ENCODE peak calls at places on chromosome 20, in seven cellular contexts. One of them, this sample, is unnamed.

GRCh38 chr20:51565741-51566140 is 23.2 kb upstream of the NFATC2 start:
- DNase-seq in GM12892: no peak
- DNase-seq in adrenal gland: peak
- DNase-seq in COR-L47: no peak
- DNase-seq in foreskin keratinocyte: no peak
- DNase-seq in A549: no peak
- DNase-seq in germinal center: no peak
- DNase-seq in this sample: no peak

GRCh38 chr20:34978092-34978744 is 22.6 kb downstream of the MYH7B start:
- DNase-seq in GM12892: no peak
- DNase-seq in adrenal gland: no peak
- DNase-seq in COR-L47: no peak
- DNase-seq in foreskin keratinocyte: no peak
- DNase-seq in A549: no peak
- DNase-seq in germinal center: no peak
- DNase-seq in this sample: no peak

GRCh38 chr20:38460040-38460623 is 12.5 kb upstream of the RALGAPB start:
- DNase-seq in GM12892: no peak
- DNase-seq in adrenal gland: peak
- DNase-seq in COR-L47: peak
- DNase-seq in foreskin keratinocyte: peak
- DNase-seq in A549: peak
- DNase-seq in germinal center: no peak
- DNase-seq in this sample: no peak

GRCh38 chr20:61980647-61981583 is 84.8 kb downstream of the TAF4 start:
- DNase-seq in GM12892: no peak
- DNase-seq in adrenal gland: peak
- DNase-seq in COR-L47: no peak
- DNase-seq in foreskin keratinocyte: no peak
- DNase-seq in A549: peak
- DNase-seq in germinal center: no peak
- DNase-seq in this sample: no peak

GRCh38 chr20:37615507-37616425 is 78.1 kb upstream of the CTNNBL1 start:
- DNase-seq in GM12892: no peak
- DNase-seq in adrenal gland: no peak
- DNase-seq in COR-L47: peak
- DNase-seq in foreskin keratinocyte: peak
- DNase-seq in A549: peak
- DNase-seq in germinal center: peak
- DNase-seq in this sample: no peak

GRCh38 chr20:19874328-19874727 is 116.3 kb downstream of the RIN2 start:
- DNase-seq in GM12892: no peak
- DNase-seq in adrenal gland: no peak
- DNase-seq in COR-L47: no peak
- DNase-seq in foreskin keratinocyte: no peak
- DNase-seq in A549: no peak
- DNase-seq in germinal center: no peak
- DNase-seq in this sample: no peak

GRCh38 chr20:56091635-56092180 is 86.4 kb upstream of the CBLN4 start:
- DNase-seq in GM12892: no peak
- DNase-seq in adrenal gland: no peak
- DNase-seq in COR-L47: no peak
- DNase-seq in foreskin keratinocyte: no peak
- DNase-seq in A549: no peak
- DNase-seq in germinal center: no peak
- DNase-seq in this sample: no peak

GRCh38 chr20:37090357-37090871 is 5.4 kb downstream of the RBL1 start:
- DNase-seq in GM12892: no peak
- DNase-seq in adrenal gland: no peak
- DNase-seq in COR-L47: no peak
- DNase-seq in foreskin keratinocyte: no peak
- DNase-seq in A549: no peak
- DNase-seq in germinal center: no peak
- DNase-seq in this sample: no peak

GRCh38 chr20:24379116-24379927 is 90.1 kb upstream of the SYNDIG1 start:
- DNase-seq in GM12892: no peak
- DNase-seq in adrenal gland: peak
- DNase-seq in COR-L47: no peak
- DNase-seq in foreskin keratinocyte: peak
- DNase-seq in A549: peak
- DNase-seq in germinal center: no peak
- DNase-seq in this sample: no peak

GRCh38 chr20:36969478-36970186 is 18.1 kb upstream of the SAMHD1 start:
- DNase-seq in GM12892: no peak
- DNase-seq in adrenal gland: no peak
- DNase-seq in COR-L47: no peak
- DNase-seq in foreskin keratinocyte: no peak
- DNase-seq in A549: no peak
- DNase-seq in germinal center: no peak
- DNase-seq in this sample: no peak

GRCh38 chr20:31822421-31823330 is 3.5 kb downstream of the MYLK2 start:
- DNase-seq in GM12892: peak
- DNase-seq in adrenal gland: peak
- DNase-seq in COR-L47: peak
- DNase-seq in foreskin keratinocyte: no peak
- DNase-seq in A549: peak
- DNase-seq in germinal center: peak
- DNase-seq in this sample: peak

GRCh38 chr20:23515250-23515939 is 24.5 kb downstream of the CST8 start:
- DNase-seq in GM12892: no peak
- DNase-seq in adrenal gland: no peak
- DNase-seq in COR-L47: no peak
- DNase-seq in foreskin keratinocyte: peak
- DNase-seq in A549: no peak
- DNase-seq in germinal center: no peak
- DNase-seq in this sample: no peak

GRCh38 chr20:17787816-17788215 is 88.0 kb downstream of the BANF2 start:
- DNase-seq in GM12892: no peak
- DNase-seq in adrenal gland: no peak
- DNase-seq in COR-L47: no peak
- DNase-seq in foreskin keratinocyte: no peak
- DNase-seq in A549: no peak
- DNase-seq in germinal center: no peak
- DNase-seq in this sample: no peak

GRCh38 chr20:10595985-10596384 is 77.8 kb downstream of the JAG1 start:
- DNase-seq in GM12892: no peak
- DNase-seq in adrenal gland: no peak
- DNase-seq in COR-L47: no peak
- DNase-seq in foreskin keratinocyte: no peak
- DNase-seq in A549: no peak
- DNase-seq in germinal center: no peak
- DNase-seq in this sample: no peak

GRCh38 chr20:59356662-59357061 is 56.3 kb downstream of the EDN3 start:
- DNase-seq in GM12892: no peak
- DNase-seq in adrenal gland: no peak
- DNase-seq in COR-L47: no peak
- DNase-seq in foreskin keratinocyte: no peak
- DNase-seq in A549: no peak
- DNase-seq in germinal center: no peak
- DNase-seq in this sample: no peak

GRCh38 chr20:20668639-20669038 is 43.8 kb downstream of the RALGAPA2 start:
- DNase-seq in GM12892: peak
- DNase-seq in adrenal gland: no peak
- DNase-seq in COR-L47: no peak
- DNase-seq in foreskin keratinocyte: no peak
- DNase-seq in A549: no peak
- DNase-seq in germinal center: peak
- DNase-seq in this sample: peak

GRCh38 chr20:50982372-50982771 is 23.8 kb downstream of the MOCS3 start:
- DNase-seq in GM12892: no peak
- DNase-seq in adrenal gland: no peak
- DNase-seq in COR-L47: peak
- DNase-seq in foreskin keratinocyte: peak
- DNase-seq in A549: peak
- DNase-seq in germinal center: no peak
- DNase-seq in this sample: no peak

GRCh38 chr20:62252342-62252966 is 14.1 kb downstream of the OSBPL2 start:
- DNase-seq in GM12892: no peak
- DNase-seq in adrenal gland: no peak
- DNase-seq in COR-L47: no peak
- DNase-seq in foreskin keratinocyte: no peak
- DNase-seq in A549: no peak
- DNase-seq in germinal center: no peak
- DNase-seq in this sample: no peak

GRCh38 chr20:50597406-50597969 is 87.3 kb downstream of the PTPN1 start:
- DNase-seq in GM12892: no peak
- DNase-seq in adrenal gland: no peak
- DNase-seq in COR-L47: no peak
- DNase-seq in foreskin keratinocyte: no peak
- DNase-seq in A549: no peak
- DNase-seq in germinal center: no peak
- DNase-seq in this sample: no peak

GRCh38 chr20:24477831-24478547 is 8.6 kb downstream of the SYNDIG1 start:
- DNase-seq in GM12892: no peak
- DNase-seq in adrenal gland: no peak
- DNase-seq in COR-L47: no peak
- DNase-seq in foreskin keratinocyte: no peak
- DNase-seq in A549: no peak
- DNase-seq in germinal center: no peak
- DNase-seq in this sample: no peak

GRCh38 chr20:54499111-54499510 is 23.7 kb downstream of the DOK5 start:
- DNase-seq in GM12892: no peak
- DNase-seq in adrenal gland: no peak
- DNase-seq in COR-L47: no peak
- DNase-seq in foreskin keratinocyte: no peak
- DNase-seq in A549: no peak
- DNase-seq in germinal center: no peak
- DNase-seq in this sample: no peak

GRCh38 chr20:44204156-44204831 is 6.3 kb downstream of the OSER1 start:
- DNase-seq in GM12892: no peak
- DNase-seq in adrenal gland: no peak
- DNase-seq in COR-L47: no peak
- DNase-seq in foreskin keratinocyte: peak
- DNase-seq in A549: peak
- DNase-seq in germinal center: no peak
- DNase-seq in this sample: no peak

GRCh38 chr20:50464026-50464724 is 46.0 kb upstream of the PTPN1 start:
- DNase-seq in GM12892: peak
- DNase-seq in adrenal gland: peak
- DNase-seq in COR-L47: peak
- DNase-seq in foreskin keratinocyte: no peak
- DNase-seq in A549: peak
- DNase-seq in germinal center: peak
- DNase-seq in this sample: peak

GRCh38 chr20:8116067-8116811 is 15.8 kb upstream of the PLCB1 start:
- DNase-seq in GM12892: no peak
- DNase-seq in adrenal gland: no peak
- DNase-seq in COR-L47: no peak
- DNase-seq in foreskin keratinocyte: no peak
- DNase-seq in A549: no peak
- DNase-seq in germinal center: no peak
- DNase-seq in this sample: no peak

GRCh38 chr20:9889270-9889981 is 50.5 kb upstream of the PAK5 start:
- DNase-seq in GM12892: no peak
- DNase-seq in adrenal gland: no peak
- DNase-seq in COR-L47: no peak
- DNase-seq in foreskin keratinocyte: no peak
- DNase-seq in A549: peak
- DNase-seq in germinal center: no peak
- DNase-seq in this sample: peak

GRCh38 chr20:44549123-44549522 is 27.3 kb upstream of the SERINC3 start:
- DNase-seq in GM12892: no peak
- DNase-seq in adrenal gland: no peak
- DNase-seq in COR-L47: no peak
- DNase-seq in foreskin keratinocyte: no peak
- DNase-seq in A549: no peak
- DNase-seq in germinal center: no peak
- DNase-seq in this sample: no peak

GRCh38 chr20:11918280-11918952 is 723 bp downstream of the BTBD3 start:
- DNase-seq in GM12892: no peak
- DNase-seq in adrenal gland: no peak
- DNase-seq in COR-L47: no peak
- DNase-seq in foreskin keratinocyte: no peak
- DNase-seq in A549: no peak
- DNase-seq in germinal center: no peak
- DNase-seq in this sample: no peak

GRCh38 chr20:33649201-33649631 is 12.9 kb upstream of the C20orf144 start:
- DNase-seq in GM12892: no peak
- DNase-seq in adrenal gland: no peak
- DNase-seq in COR-L47: no peak
- DNase-seq in foreskin keratinocyte: no peak
- DNase-seq in A549: no peak
- DNase-seq in germinal center: no peak
- DNase-seq in this sample: no peak

GRCh38 chr20:32968833-32969241 is 35.4 kb downstream of the SUN5 start:
- DNase-seq in GM12892: no peak
- DNase-seq in adrenal gland: no peak
- DNase-seq in COR-L47: no peak
- DNase-seq in foreskin keratinocyte: no peak
- DNase-seq in A549: no peak
- DNase-seq in germinal center: no peak
- DNase-seq in this sample: no peak

GRCh38 chr20:32564921-32565734 is 20.0 kb downstream of the NOL4L start:
- DNase-seq in GM12892: no peak
- DNase-seq in adrenal gland: peak
- DNase-seq in COR-L47: no peak
- DNase-seq in foreskin keratinocyte: no peak
- DNase-seq in A549: no peak
- DNase-seq in germinal center: no peak
- DNase-seq in this sample: no peak